ENCODE peak calls at places on chromosomes 5 and 9, in five cellular contexts. One of them, this sample, is unnamed.

GRCh38 chr5:172659909-172660628 is 19.0 kb downstream of the NEURL1B start:
- DNase-seq in mammary epithelial cell: peak; percentile 54
- DNase-seq in tibial nerve: peak; percentile 60
- DNase-seq in stomach: peak; percentile 76
- DNase-seq in hepatocyte: peak; percentile 92
- DNase-seq in this sample: no peak

GRCh38 chr9:35526087-35526801 is 36.3 kb downstream of the RUSC2 start:
- DNase-seq in mammary epithelial cell: no peak
- DNase-seq in tibial nerve: no peak
- DNase-seq in stomach: no peak
- DNase-seq in hepatocyte: no peak
- DNase-seq in this sample: no peak

GRCh38 chr5:110899566-110900412 is 161.0 kb downstream of the SLC25A46 start:
- DNase-seq in mammary epithelial cell: peak; percentile 65
- DNase-seq in tibial nerve: no peak
- DNase-seq in stomach: no peak
- DNase-seq in hepatocyte: no peak
- DNase-seq in this sample: no peak

GRCh38 chr9:98833090-98833956 is 25.9 kb downstream of the GALNT12 start:
- DNase-seq in mammary epithelial cell: no peak
- DNase-seq in tibial nerve: no peak
- DNase-seq in stomach: peak; percentile 84
- DNase-seq in hepatocyte: no peak
- DNase-seq in this sample: no peak

GRCh38 chr9:104765138-104765537 is 1.2 kb downstream of the NIPSNAP3B start:
- DNase-seq in mammary epithelial cell: no peak
- DNase-seq in tibial nerve: no peak
- DNase-seq in stomach: no peak
- DNase-seq in hepatocyte: no peak
- DNase-seq in this sample: no peak

GRCh38 chr5:176700239-176700847 is 53.1 kb downstream of the TSPAN17 start:
- DNase-seq in mammary epithelial cell: no peak
- DNase-seq in tibial nerve: no peak
- DNase-seq in stomach: no peak
- DNase-seq in hepatocyte: no peak
- DNase-seq in this sample: no peak

GRCh38 chr5:56512314-56512996 is 279.3 kb upstream of the ANKRD55 start:
- DNase-seq in mammary epithelial cell: no peak
- DNase-seq in tibial nerve: no peak
- DNase-seq in stomach: no peak
- DNase-seq in hepatocyte: no peak
- DNase-seq in this sample: no peak

GRCh38 chr5:147223951-147224791 is 10.7 kb upstream of the STK32A start:
- DNase-seq in mammary epithelial cell: peak; percentile 21
- DNase-seq in tibial nerve: peak; percentile 69
- DNase-seq in stomach: peak; percentile 31
- DNase-seq in hepatocyte: peak; percentile 58
- DNase-seq in this sample: no peak

GRCh38 chr5:158414780-158415179 is 555.8 kb upstream of the CLINT1 start:
- DNase-seq in mammary epithelial cell: peak; percentile 59
- DNase-seq in tibial nerve: peak; percentile 28
- DNase-seq in stomach: no peak
- DNase-seq in hepatocyte: no peak
- DNase-seq in this sample: peak; percentile 77

GRCh38 chr5:113686599-113686998 is 173.1 kb downstream of the YTHDC2 start:
- DNase-seq in mammary epithelial cell: no peak
- DNase-seq in tibial nerve: no peak
- DNase-seq in stomach: no peak
- DNase-seq in hepatocyte: no peak
- DNase-seq in this sample: no peak

DNA sequence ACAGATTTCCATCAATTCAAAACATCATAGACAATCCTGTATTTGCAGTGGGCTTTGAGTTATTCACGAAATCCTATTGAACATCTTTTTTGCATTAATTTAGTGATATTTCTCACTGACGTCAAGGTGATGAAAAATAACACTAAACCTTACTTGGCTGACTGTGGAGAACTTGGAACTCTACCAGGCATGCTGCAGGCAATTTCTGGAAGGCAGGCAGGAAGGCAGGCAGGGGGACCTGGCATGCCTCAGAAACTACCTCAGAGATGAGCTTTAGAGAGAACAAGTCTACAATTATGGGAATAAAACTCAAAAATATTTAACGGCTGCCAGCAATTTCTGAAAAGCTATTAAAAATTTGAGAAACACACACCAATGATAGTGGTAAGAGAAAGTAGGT is 358.8 kb upstream of the ADAMTSL1 start:
- DNase-seq in mammary epithelial cell: no peak
- DNase-seq in tibial nerve: no peak
- DNase-seq in stomach: no peak
- DNase-seq in hepatocyte: no peak
- DNase-seq in this sample: no peak
- H3K36me3 ChIP-seq in mammary epithelial cell: no peaks in the 10 kb centered on the region
- H3K36me3 ChIP-seq in tibial nerve: no peaks in the 10 kb centered on the region
- H3K36me3 ChIP-seq in stomach: no peaks in the 10 kb centered on the region
- H3K36me3 ChIP-seq in hepatocyte: no peaks in the 10 kb centered on the region
- H3K36me3 ChIP-seq in this sample: no peaks in the 10 kb centered on the region

GRCh38 chr9:36985769-36986547 is 48.1 kb downstream of the PAX5 start:
- DNase-seq in mammary epithelial cell: no peak
- DNase-seq in tibial nerve: no peak
- DNase-seq in stomach: no peak
- DNase-seq in hepatocyte: no peak
- DNase-seq in this sample: no peak

GRCh38 chr9:36976371-36977030 is 57.6 kb downstream of the PAX5 start:
- DNase-seq in mammary epithelial cell: peak; percentile 82
- DNase-seq in tibial nerve: no peak
- DNase-seq in stomach: no peak
- DNase-seq in hepatocyte: no peak
- DNase-seq in this sample: no peak

GRCh38 chr9:36974731-36975130 is 59.3 kb downstream of the PAX5 start:
- DNase-seq in mammary epithelial cell: no peak
- DNase-seq in tibial nerve: no peak
- DNase-seq in stomach: peak; percentile 24
- DNase-seq in hepatocyte: no peak
- DNase-seq in this sample: no peak

GRCh38 chr9:36985061-36985768 is 48.9 kb downstream of the PAX5 start:
- DNase-seq in mammary epithelial cell: no peak
- DNase-seq in tibial nerve: no peak
- DNase-seq in stomach: no peak
- DNase-seq in hepatocyte: no peak
- DNase-seq in this sample: no peak

DNA sequence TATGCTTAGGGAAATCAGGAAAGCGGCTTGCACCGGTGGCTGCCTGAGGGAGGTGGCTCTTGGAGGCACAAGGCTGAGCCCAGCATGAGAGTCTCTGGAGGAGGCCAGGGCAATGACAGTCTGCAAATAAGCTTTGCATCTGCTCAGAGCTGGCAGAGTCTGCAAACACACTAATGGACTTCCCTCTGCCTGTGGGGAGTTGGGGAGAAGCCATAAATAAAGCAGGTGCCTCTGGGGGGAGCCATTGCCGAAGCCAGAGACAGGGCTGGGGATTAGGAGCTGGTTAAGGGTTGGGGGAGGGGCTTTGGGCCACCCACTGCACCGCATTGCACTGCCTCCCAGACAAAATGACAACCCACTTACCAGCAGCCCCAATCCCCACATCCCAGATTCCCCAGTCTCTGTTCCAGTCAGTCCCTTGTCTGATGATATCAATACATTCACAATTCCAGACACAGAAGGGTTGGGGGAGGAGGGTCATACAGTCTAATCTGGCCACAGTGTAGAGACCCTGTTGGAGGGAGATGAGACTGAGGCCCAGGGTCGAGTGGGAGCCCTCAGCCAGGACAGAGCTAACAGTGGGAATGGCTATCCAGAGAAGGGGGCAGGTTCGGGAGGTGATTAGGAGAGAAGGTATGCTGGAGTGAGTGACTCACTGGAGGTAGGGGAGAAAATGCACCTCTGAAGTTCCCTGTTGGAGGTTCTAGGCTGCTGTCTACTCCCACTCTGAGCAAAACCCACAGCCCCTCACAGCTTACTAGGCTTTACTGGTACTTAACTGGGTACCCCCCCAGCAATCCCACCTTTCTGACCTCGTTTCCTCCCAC is 53.7 kb downstream of the PAX5 start:
- DNase-seq in mammary epithelial cell: peak; percentile 32
- DNase-seq in tibial nerve: no peak
- DNase-seq in stomach: no peak
- DNase-seq in hepatocyte: no peak
- DNase-seq in this sample: no peak
- TF ChIP-seq CTCF in mammary epithelial cell: peak; percentile 32
- TF ChIP-seq CTCF in tibial nerve: no peak
- TF ChIP-seq CTCF in stomach: no peak
- TF ChIP-seq CTCF in hepatocyte: no peak
- TF ChIP-seq CTCF in this sample: no peak

DNA sequence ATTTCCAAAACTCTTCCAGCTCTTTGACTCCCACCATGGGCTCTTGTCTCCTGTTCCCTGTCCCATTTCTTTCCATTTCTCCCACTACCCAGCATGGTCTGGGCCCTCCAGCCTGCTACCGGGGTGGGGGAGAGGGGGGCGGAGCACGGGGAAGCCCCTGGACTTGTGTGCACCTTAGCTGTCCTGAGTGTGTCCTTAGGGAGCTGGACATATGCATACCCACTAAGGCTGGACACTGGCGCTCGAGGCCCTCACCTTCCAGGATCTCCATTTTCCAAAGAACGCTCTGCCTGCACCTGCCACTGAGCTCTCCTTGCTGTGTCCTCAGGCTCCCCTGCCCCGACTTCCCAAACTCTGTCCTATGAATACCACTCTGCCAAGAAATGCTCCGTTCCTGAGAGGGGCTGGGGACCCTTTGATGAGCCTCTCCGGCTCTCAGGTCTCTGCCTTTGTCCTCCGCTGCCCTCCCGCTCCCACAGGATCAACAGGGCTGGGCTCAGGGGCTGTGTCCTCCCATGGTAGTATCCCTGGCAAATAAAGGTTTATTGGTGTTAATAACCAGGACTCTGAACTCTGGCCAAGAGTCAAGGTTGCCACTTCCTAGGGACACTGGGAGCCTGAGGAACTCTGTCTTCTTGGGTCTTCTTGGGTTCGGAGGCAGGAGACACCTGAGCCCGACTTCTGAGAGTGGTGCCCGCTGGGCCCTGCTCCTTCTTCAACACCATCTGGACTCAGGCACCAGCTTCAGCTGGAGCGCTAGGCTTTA is 831 bp upstream of the SHROOM1 start:
- DNase-seq in mammary epithelial cell: no peak
- DNase-seq in tibial nerve: no peak
- DNase-seq in stomach: no peak
- DNase-seq in hepatocyte: no peak
- DNase-seq in this sample: no peak
- H3K4me3 ChIP-seq in mammary epithelial cell: no peak overlapping the region
- H3K4me3 ChIP-seq in tibial nerve: no peak overlapping the region
- H3K4me3 ChIP-seq in stomach: peak overlapping the region; percentile 80
- H3K4me3 ChIP-seq in hepatocyte: no peak overlapping the region
- H3K4me3 ChIP-seq in this sample: no peak overlapping the region

GRCh38 chr9:18723366-18723765 is 249.4 kb downstream of the ADAMTSL1 start:
- DNase-seq in mammary epithelial cell: no peak
- DNase-seq in tibial nerve: no peak
- DNase-seq in stomach: no peak
- DNase-seq in hepatocyte: no peak
- DNase-seq in this sample: no peak
- H3K36me3 ChIP-seq in mammary epithelial cell: no peaks in the 10 kb centered on the region
- H3K36me3 ChIP-seq in tibial nerve: no peaks in the 10 kb centered on the region
- H3K36me3 ChIP-seq in stomach: no peaks in the 10 kb centered on the region
- H3K36me3 ChIP-seq in hepatocyte: no peaks in the 10 kb centered on the region
- H3K36me3 ChIP-seq in this sample: no peaks in the 10 kb centered on the region

This sample was measured in kidney epithelial cell.